ENCODE peak calls at places on chromosomes 12 and 14, in four cellular contexts. One of them, this sample, is unnamed.
A peak's percentile ranks its signal among the peaks of the same experiment; 100 is the strongest.

GRCh38 chr12:92899388-92900001 is 29.6 kb downstream of the EEA1 start:
- DNase-seq in stimulated activated CD4-positive, alpha-beta T cell treated with anti-CD3 and anti-CD28 coated beads, Interleukin-12 subunit alpha, Interleukin-12 subunit beta, amount 100 ng/mL, for 4 hours: no peak
- DNase-seq in GM12891: no peak
- DNase-seq in left ventricle myocardium inferior: peak; percentile 71
- DNase-seq in this sample: no peak

GRCh38 chr12:116264525-116265070 is 12.9 kb downstream of the MED13L start:
- DNase-seq in stimulated activated CD4-positive, alpha-beta T cell treated with anti-CD3 and anti-CD28 coated beads, Interleukin-12 subunit alpha, Interleukin-12 subunit beta, amount 100 ng/mL, for 4 hours: no peak
- DNase-seq in GM12891: no peak
- DNase-seq in left ventricle myocardium inferior: no peak
- DNase-seq in this sample: no peak

GRCh38 chr12:47247418-47247817 is 167.7 kb upstream of the AMIGO2 start:
- DNase-seq in GM12891: no peak
- DNase-seq in stimulated activated CD4-positive, alpha-beta T cell treated with anti-CD3 and anti-CD28 coated beads, Interleukin-12 subunit alpha, Interleukin-12 subunit beta, amount 100 ng/mL, for 4 hours: no peak
- DNase-seq in left ventricle myocardium inferior: no peak
- DNase-seq in this sample: no peak

GRCh38 chr12:75444444-75445136 is 36.0 kb upstream of the GLIPR1 start:
- DNase-seq in GM12891: no peak
- DNase-seq in left ventricle myocardium inferior: no peak
- DNase-seq in stimulated activated CD4-positive, alpha-beta T cell treated with anti-CD3 and anti-CD28 coated beads, Interleukin-12 subunit alpha, Interleukin-12 subunit beta, amount 100 ng/mL, for 4 hours: no peak
- DNase-seq in this sample: no peak

GRCh38 chr12:100443434-100443833 is 30.2 kb upstream of the NR1H4 start:
- DNase-seq in left ventricle myocardium inferior: no peak
- DNase-seq in stimulated activated CD4-positive, alpha-beta T cell treated with anti-CD3 and anti-CD28 coated beads, Interleukin-12 subunit alpha, Interleukin-12 subunit beta, amount 100 ng/mL, for 4 hours: no peak
- DNase-seq in GM12891: no peak
- DNase-seq in this sample: no peak

GRCh38 chr14:99520571-99521081 is 39.4 kb downstream of the CCNK start:
- DNase-seq in left ventricle myocardium inferior: no peak
- DNase-seq in GM12891: no peak
- DNase-seq in stimulated activated CD4-positive, alpha-beta T cell treated with anti-CD3 and anti-CD28 coated beads, Interleukin-12 subunit alpha, Interleukin-12 subunit beta, amount 100 ng/mL, for 4 hours: no peak
- DNase-seq in this sample: no peak

GRCh38 chr14:91029451-91030217 is 30.8 kb downstream of the RPS6KA5 start:
- DNase-seq in stimulated activated CD4-positive, alpha-beta T cell treated with anti-CD3 and anti-CD28 coated beads, Interleukin-12 subunit alpha, Interleukin-12 subunit beta, amount 100 ng/mL, for 4 hours: no peak
- DNase-seq in left ventricle myocardium inferior: no peak
- DNase-seq in GM12891: no peak
- DNase-seq in this sample: no peak

GRCh38 chr12:47222960-47223847 is 143.4 kb upstream of the AMIGO2 start:
- DNase-seq in GM12891: no peak
- DNase-seq in left ventricle myocardium inferior: no peak
- DNase-seq in stimulated activated CD4-positive, alpha-beta T cell treated with anti-CD3 and anti-CD28 coated beads, Interleukin-12 subunit alpha, Interleukin-12 subunit beta, amount 100 ng/mL, for 4 hours: no peak
- DNase-seq in this sample: no peak

GRCh38 chr14:69719501-69719951 is 47.4 kb upstream of the SRSF5 start:
- DNase-seq in left ventricle myocardium inferior: peak; percentile 50
- DNase-seq in stimulated activated CD4-positive, alpha-beta T cell treated with anti-CD3 and anti-CD28 coated beads, Interleukin-12 subunit alpha, Interleukin-12 subunit beta, amount 100 ng/mL, for 4 hours: no peak
- DNase-seq in GM12891: no peak
- DNase-seq in this sample: no peak

GRCh38 chr14:51336304-51336703 is 96.3 kb downstream of the TMX1 start:
- DNase-seq in stimulated activated CD4-positive, alpha-beta T cell treated with anti-CD3 and anti-CD28 coated beads, Interleukin-12 subunit alpha, Interleukin-12 subunit beta, amount 100 ng/mL, for 4 hours: no peak
- DNase-seq in left ventricle myocardium inferior: no peak
- DNase-seq in GM12891: no peak
- DNase-seq in this sample: no peak

GRCh38 chr12:101925935-101926334 is 48.6 kb downstream of the DRAM1 start:
- DNase-seq in GM12891: no peak
- DNase-seq in left ventricle myocardium inferior: no peak
- DNase-seq in stimulated activated CD4-positive, alpha-beta T cell treated with anti-CD3 and anti-CD28 coated beads, Interleukin-12 subunit alpha, Interleukin-12 subunit beta, amount 100 ng/mL, for 4 hours: no peak
- DNase-seq in this sample: no peak

GRCh38 chr12:30862486-30862885 is 64.1 kb upstream of the TSPAN11 start:
- DNase-seq in left ventricle myocardium inferior: peak; percentile 64
- DNase-seq in stimulated activated CD4-positive, alpha-beta T cell treated with anti-CD3 and anti-CD28 coated beads, Interleukin-12 subunit alpha, Interleukin-12 subunit beta, amount 100 ng/mL, for 4 hours: no peak
- DNase-seq in GM12891: no peak
- DNase-seq in this sample: no peak

GRCh38 chr12:101931498-101932326 is 54.3 kb downstream of the DRAM1 start:
- DNase-seq in left ventricle myocardium inferior: no peak
- DNase-seq in stimulated activated CD4-positive, alpha-beta T cell treated with anti-CD3 and anti-CD28 coated beads, Interleukin-12 subunit alpha, Interleukin-12 subunit beta, amount 100 ng/mL, for 4 hours: no peak
- DNase-seq in GM12891: no peak
- DNase-seq in this sample: no peak

GRCh38 chr12:62760779-62761178 is 174.2 kb downstream of the PPM1H start:
- DNase-seq in GM12891: no peak
- DNase-seq in left ventricle myocardium inferior: no peak
- DNase-seq in stimulated activated CD4-positive, alpha-beta T cell treated with anti-CD3 and anti-CD28 coated beads, Interleukin-12 subunit alpha, Interleukin-12 subunit beta, amount 100 ng/mL, for 4 hours: no peak
- DNase-seq in this sample: no peak